ENCODE peak calls at places on chromosome 19, in seven cellular contexts. One of them, this sample, is unnamed.
A peak's percentile ranks its signal among the peaks of the same experiment; 100 is the strongest.

GRCh38 chr19:7018828-7019227 is 2.4 kb downstream of the MBD3L2B start:
- DNase-seq in NCI-H1048: no peak
- DNase-seq in SHP77: no peak
- DNase-seq in amygdala: no peak
- DNase-seq in suprapubic skin: no peak
- DNase-seq in transverse colon: no peak
- DNase-seq in kidney glomerular epithelial cell: no peak
- DNase-seq in this sample: no peak

GRCh38 chr19:16330811-16331690 is 6.4 kb downstream of the KLF2 start:
- DNase-seq in NCI-H1048: no peak
- DNase-seq in SHP77: no peak
- DNase-seq in amygdala: no peak
- DNase-seq in suprapubic skin: no peak
- DNase-seq in transverse colon: no peak
- DNase-seq in kidney glomerular epithelial cell: no peak
- DNase-seq in this sample: no peak

GRCh38 chr19:57437931-57438330 is 2.8 kb downstream of the ZNF749 start:
- DNase-seq in NCI-H1048: no peak
- DNase-seq in SHP77: no peak
- DNase-seq in amygdala: no peak
- DNase-seq in suprapubic skin: no peak
- DNase-seq in transverse colon: no peak
- DNase-seq in kidney glomerular epithelial cell: no peak
- DNase-seq in this sample: no peak

GRCh38 chr19:15469513-15470297 is 5.4 kb upstream of the RASAL3 start:
- DNase-seq in NCI-H1048: no peak
- DNase-seq in SHP77: no peak
- DNase-seq in amygdala: no peak
- DNase-seq in suprapubic skin: no peak
- DNase-seq in transverse colon: peak; percentile 24
- DNase-seq in kidney glomerular epithelial cell: no peak
- DNase-seq in this sample: no peak

GRCh38 chr19:43527860-43528622 is 1.0 kb upstream of the ETHE1 start:
- DNase-seq in NCI-H1048: no peak
- DNase-seq in SHP77: peak; percentile 53
- DNase-seq in amygdala: no peak
- DNase-seq in suprapubic skin: peak; percentile 80
- DNase-seq in transverse colon: peak; percentile 51
- DNase-seq in kidney glomerular epithelial cell: peak; percentile 58
- DNase-seq in this sample: no peak

GRCh38 chr19:19745496-19746285 is 12.8 kb upstream of the ZNF14 start:
- DNase-seq in NCI-H1048: no peak
- DNase-seq in SHP77: no peak
- DNase-seq in amygdala: no peak
- DNase-seq in suprapubic skin: no peak
- DNase-seq in transverse colon: no peak
- DNase-seq in kidney glomerular epithelial cell: no peak
- DNase-seq in this sample: peak; percentile 27

GRCh38 chr19:3161453-3161852 is 17.1 kb upstream of the S1PR4 start:
- DNase-seq in NCI-H1048: no peak
- DNase-seq in SHP77: no peak
- DNase-seq in amygdala: no peak
- DNase-seq in suprapubic skin: no peak
- DNase-seq in transverse colon: no peak
- DNase-seq in kidney glomerular epithelial cell: no peak
- DNase-seq in this sample: no peak

GRCh38 chr19:3042545-3043267 is 13.6 kb upstream of the TLE2 start:
- DNase-seq in NCI-H1048: no peak
- DNase-seq in SHP77: no peak
- DNase-seq in amygdala: no peak
- DNase-seq in suprapubic skin: no peak
- DNase-seq in transverse colon: no peak
- DNase-seq in kidney glomerular epithelial cell: no peak
- DNase-seq in this sample: no peak

GRCh38 chr19:6062961-6063575 is 47.2 kb downstream of the RFX2 start:
- DNase-seq in NCI-H1048: no peak
- DNase-seq in SHP77: no peak
- DNase-seq in amygdala: no peak
- DNase-seq in suprapubic skin: peak; percentile 67
- DNase-seq in transverse colon: peak; percentile 8
- DNase-seq in kidney glomerular epithelial cell: no peak
- DNase-seq in this sample: no peak

This sample was measured in GM13976.